ENCODE peak calls at places on chromosomes 6 and 20, in seven cellular contexts. W is mammary epithelial cell; I is endodermal cell; P is CD8-positive, alpha-beta T cell; N is ascending aorta; J is brain microvascular endothelial cell; R is psoas muscle. C is an unnamed sample.

GRCh38 chr20:47857142-47857993 is 72.1 kb upstream of the SULF2 start:
- DNase-seq in N (peak; percentile 81), I (peak; percentile 60), R (no peak), W (peak; percentile 32), P (no peak), J (no peak), C (no peak)

GRCh38 chr20:59149678-59150504 is 13.7 kb upstream of the ZNF831 start:
- DNase-seq in P (peak; percentile 86), W (no peak), R (no peak), J (no peak), N (no peak), I (no peak), C (no peak)

GRCh38 chr6:35341557-35341956 is 801 bp upstream of the PPARD start:
- DNase-seq in R (no peak), I (peak; percentile 62), N (no peak), J (no peak), W (no peak), P (no peak), C (no peak)

GRCh38 chr6:119148102-119148824 is 69.8 kb upstream of the FAM184A start:
- DNase-seq in I (peak; percentile 68), J (peak; percentile 70), N (peak; percentile 71), P (no peak), W (peak; percentile 70), R (no peak), C (peak; percentile 68)

GRCh38 chr6:24589334-24589733 is 56.7 kb downstream of the KIAA0319 start:
- DNase-seq in W (no peak), J (no peak), P (no peak), R (no peak), I (no peak), N (no peak), C (no peak)

GRCh38 chr6:63816979-63817436 is 181.4 kb downstream of the PHF3 start:
- DNase-seq in N (no peak), I (peak; percentile 72), R (no peak), P (no peak), W (no peak), J (no peak), C (no peak)

GRCh38 chr6:37517411-37517812 is 17.7 kb upstream of the CCDC167 start:
- DNase-seq in W (no peak), R (no peak), I (no peak), P (peak; percentile 89), J (no peak), N (no peak), C (no peak)

GRCh38 chr6:8075704-8076103 is 11.5 kb upstream of the BLOC1S5 start:
- DNase-seq in I (no peak), N (no peak), J (no peak), R (no peak), W (no peak), P (no peak), C (no peak)

GRCh38 chr6:134943567-134944111 is 6.3 kb downstream of the ALDH8A1 start:
- DNase-seq in P (no peak), R (no peak), I (no peak), N (no peak), J (no peak), W (no peak), C (no peak)

GRCh38 chr6:43747734-43748133 is 22.3 kb upstream of the VEGFA start:
- DNase-seq in I (peak; percentile 10), J (no peak), P (no peak), N (peak; percentile 35), W (no peak), R (no peak), C (no peak)

GRCh38 chr6:46353450-46353998 is 137.7 kb downstream of the RCAN2 start:
- DNase-seq in R (no peak), N (no peak), J (no peak), W (no peak), P (no peak), I (no peak), C (no peak)

GRCh38 chr6:57267586-57268293 is 45.6 kb upstream of the RAB23 start:
- DNase-seq in W (peak; percentile 94), I (peak; percentile 74), N (peak; percentile 90), P (peak; percentile 28), R (no peak), J (peak; percentile 97), C (peak; percentile 89)

GRCh38 chr20:58544301-58544700 is 29.1 kb upstream of the APCDD1L start:
- DNase-seq in I (peak; percentile 27), R (no peak), W (no peak), N (no peak), P (no peak), J (no peak), C (no peak)

GRCh38 chr6:54850061-54850460 is 3.5 kb downstream of the FAM83B start:
- DNase-seq in I (no peak), W (no peak), R (no peak), N (no peak), J (no peak), P (no peak), C (no peak)

GRCh38 chr6:152062476-152062875 is 255.0 kb downstream of the ESR1 start:
- DNase-seq in N (no peak), J (no peak), R (no peak), W (no peak), P (no peak), I (no peak), C (no peak)

GRCh38 chr20:48373555-48373934 is 454.3 kb downstream of the PREX1 start:
- DNase-seq in R (no peak), W (no peak), I (no peak), J (no peak), P (no peak), N (no peak), C (no peak)

GRCh38 chr6:43505718-43506117 is 4.4 kb downstream of the LRRC73 start:
- DNase-seq in N (no peak), R (no peak), I (peak; percentile 69), P (no peak), J (no peak), W (no peak), C (no peak)

GRCh38 chr20:56614196-56614595 is 14.9 kb upstream of the TFAP2C start:
- DNase-seq in J (no peak), W (no peak), R (no peak), N (no peak), P (no peak), I (no peak), C (no peak)

GRCh38 chr6:15062311-15063252 is 183.3 kb upstream of the JARID2 start:
- DNase-seq in N (no peak), W (peak; percentile 100), I (no peak), P (no peak), J (peak; percentile 99), R (no peak), C (peak; percentile 91)

DNA sequence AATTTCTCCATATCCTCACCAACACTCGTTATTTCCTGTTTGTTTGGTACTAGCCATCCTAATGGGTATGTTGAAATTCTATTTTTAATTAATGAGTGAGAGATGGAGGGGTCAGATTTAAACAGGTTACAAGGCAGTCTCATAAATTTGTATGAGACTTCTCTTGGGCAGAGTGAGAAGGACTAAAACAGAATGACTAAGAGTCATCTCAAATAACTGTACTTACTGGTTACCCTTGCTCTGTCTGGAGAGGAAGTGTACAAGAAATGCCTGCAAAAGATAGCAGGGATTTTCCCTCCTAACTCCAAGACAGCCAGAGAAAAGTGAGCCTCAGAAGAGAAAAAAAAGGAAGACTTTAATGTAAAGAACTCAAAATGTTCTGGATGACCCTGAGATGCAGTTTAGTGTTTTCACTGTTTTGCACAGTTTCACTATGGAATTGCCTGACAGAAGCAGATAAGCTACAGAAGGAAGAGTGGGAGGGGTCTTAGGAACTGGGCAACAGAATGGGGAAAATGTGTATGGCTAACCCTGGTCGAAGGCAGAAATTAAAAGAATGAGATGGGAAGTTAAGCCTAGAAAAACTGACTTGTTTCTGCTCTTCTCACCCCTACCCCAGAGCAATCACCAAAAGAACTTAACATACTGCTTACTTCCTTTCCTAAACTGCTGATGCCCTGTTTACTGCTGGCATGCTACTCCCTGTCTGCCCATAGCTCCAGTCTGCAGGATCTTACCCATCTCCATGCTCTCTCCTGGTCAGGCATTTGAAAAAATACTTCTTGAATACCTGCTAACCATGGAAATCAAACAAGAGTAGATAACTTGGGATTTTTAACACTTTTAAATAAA is 98.2 kb upstream of the MARCKS start:
- DNase-seq in R (no peak), I (no peak), J (peak; percentile 22), P (no peak), W (peak; percentile 37), N (no peak), C (no peak)
- H3K27ac ChIP-seq in R (no peak overlapping the region), I (no peak overlapping the region), J (no peak overlapping the region), P (no peak overlapping the region), W (no peak overlapping the region), N (no peak overlapping the region), C (no peak overlapping the region)

DNA sequence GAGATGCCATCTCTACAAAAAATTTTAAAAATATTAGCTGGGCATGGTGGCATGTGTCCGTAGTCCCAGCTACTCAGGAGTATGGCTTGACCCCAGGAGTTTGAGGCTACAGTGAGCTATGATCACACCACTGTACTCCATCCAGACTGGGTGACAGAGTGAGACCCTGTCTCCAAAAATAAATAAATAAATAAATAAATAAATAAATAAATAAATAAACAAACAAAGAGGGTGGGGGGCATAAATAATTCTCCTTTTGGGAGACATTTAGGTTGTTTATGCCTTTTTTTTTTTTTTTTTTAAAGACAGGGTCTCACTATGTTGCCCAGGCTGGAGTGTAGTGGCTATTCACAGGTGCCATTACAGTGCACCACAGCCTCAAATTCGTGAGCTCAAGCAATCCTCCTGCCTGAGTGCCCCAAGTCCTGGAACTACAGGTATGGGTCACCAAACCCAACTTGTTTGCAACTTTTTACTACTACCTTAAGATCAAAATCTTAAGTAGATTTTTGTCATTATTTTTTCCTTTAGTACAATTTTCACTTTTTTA is 29.5 kb downstream of the FASTKD5 start:
- DNase-seq in P (no peak), W (no peak), J (no peak), R (no peak), I (no peak), N (no peak), C (no peak)
- TF ChIP-seq CTCF in P (no peak), W (no peak), J (no peak), R (no peak), I (no peak), N (no peak), C (no peak)

GRCh38 chr6:23137596-23137995 is 568.2 kb downstream of the HDGFL1 start:
- DNase-seq in N (no peak), I (no peak), J (peak; percentile 35), W (no peak), R (no peak), P (no peak), C (no peak)
- H3K27ac ChIP-seq in N (no peak overlapping the region), I (no peak overlapping the region), J (no peak overlapping the region), W (no peak overlapping the region), R (no peak overlapping the region), P (no peak overlapping the region), C (no peak overlapping the region)

DNA sequence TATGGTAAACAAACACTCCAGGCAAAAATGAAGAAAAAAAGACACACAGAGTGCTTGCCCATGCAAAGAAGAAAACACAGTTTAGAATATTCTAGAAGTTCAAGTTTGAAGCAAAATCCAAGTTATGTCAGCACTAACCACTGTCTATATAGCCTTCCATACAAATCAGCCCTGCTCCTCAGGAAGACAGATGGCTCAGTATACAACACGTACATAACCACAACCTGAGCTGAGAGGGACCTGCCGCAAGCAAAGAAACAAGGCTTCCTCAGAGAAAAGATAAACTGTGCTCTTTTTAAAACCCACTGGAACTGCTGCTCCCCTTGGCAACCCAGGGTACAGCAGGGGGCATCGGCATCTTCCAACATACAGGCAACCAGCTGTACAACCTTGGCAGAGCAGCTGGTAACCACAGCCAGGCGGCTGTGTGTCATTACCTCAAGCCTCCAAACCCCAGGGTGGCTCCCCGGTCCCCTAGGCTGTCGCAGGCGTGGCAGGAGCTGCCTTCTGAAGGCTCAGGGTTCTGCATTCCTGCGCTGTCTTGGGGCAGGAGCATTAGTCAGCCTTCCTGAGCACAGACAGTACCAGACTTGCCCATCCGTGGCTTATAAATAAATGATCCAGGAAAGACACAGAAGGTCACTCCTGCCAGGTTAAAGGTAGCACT is 249.5 kb downstream of the ADGRG6 start:
- DNase-seq in P (peak; percentile 70), I (peak; percentile 61), W (peak; percentile 84), N (no peak), R (no peak), J (no peak), C (peak; percentile 58)
- TF ChIP-seq CTCF in P (no peak), I (no peak), W (peak; percentile 41), N (no peak), R (no peak), J (peak; percentile 30), C (no peak)

GRCh38 chr20:31523361-31524283 is 9.4 kb downstream of the HM13 start:
- DNase-seq in P (no peak), R (no peak), N (no peak), J (no peak), I (no peak), W (no peak), C (no peak)
- H3K27ac ChIP-seq in P (no peak overlapping the region), R (no peak overlapping the region), N (no peak overlapping the region), J (no peak overlapping the region), I (no peak overlapping the region), W (no peak overlapping the region), C (peak overlapping the region; percentile 47)

C was measured in RWPE1.